ENCODE peak calls at places on chromosomes 12 and 14, in five cellular contexts. N is progenitor cell of endocrine pancreas; T is natural killer cell treated with Interleukin-12 subunit alpha and Interleukin-12 subunit beta and Interleukin-15 and Interleukin-18, amount 100 ng/mL, for 72 hours; E is pancreas; V is T47D. G is an unnamed sample.

GRCh38 chr14:40616579-40616978 is 990.1 kb upstream of the LRFN5 start:
- DNase-seq in N (no peak), T (no peak), E (no peak), V (no peak), G (no peak)

GRCh38 chr14:101972126-101972785 is 7.9 kb downstream of the DYNC1H1 start:
- DNase-seq in N (no peak), T (no peak), E (peak), V (peak), G (peak)

GRCh38 chr12:113781415-113782198 is 184.5 kb downstream of the RBM19 start:
- DNase-seq in N (no peak), T (no peak), E (no peak), V (no peak), G (no peak)

GRCh38 chr14:63203618-63204406 is 431 bp upstream of the RHOJ start:
- DNase-seq in N (peak), T (no peak), E (peak), V (no peak), G (no peak)

GRCh38 chr14:30349515-30349914 is 209.4 kb upstream of the G2E3 start:
- DNase-seq in N (no peak), T (no peak), E (no peak), V (no peak), G (no peak)

GRCh38 chr14:32494566-32495434 is 165.7 kb downstream of the AKAP6 start:
- DNase-seq in N (no peak), T (no peak), E (no peak), V (no peak), G (no peak)

GRCh38 chr14:90693413-90693812 is 122.8 kb downstream of the TTC7B start:
- DNase-seq in N (no peak), T (no peak), E (no peak), V (no peak), G (no peak)

GRCh38 chr12:49033611-49034286 is 15.2 kb upstream of the PRKAG1 start:
- DNase-seq in N (no peak), T (peak), E (no peak), V (no peak), G (no peak)

GRCh38 chr12:28032811-28033537 is 60.4 kb upstream of the PTHLH start:
- DNase-seq in N (no peak), T (no peak), E (no peak), V (no peak), G (no peak)

GRCh38 chr14:103745424-103745823 is 29.8 kb downstream of the ZFYVE21 start:
- DNase-seq in N (no peak), T (no peak), E (no peak), V (no peak), G (no peak)

GRCh38 chr14:58026967-58027366 is 125.0 kb downstream of the ARMH4 start:
- DNase-seq in N (no peak), T (no peak), E (no peak), V (no peak), G (no peak)

GRCh38 chr14:35220920-35221319 is 71.3 kb upstream of the PSMA6 start:
- DNase-seq in N (no peak), T (no peak), E (no peak), V (no peak), G (no peak)

G was measured in HuH-7.5.